ENCODE peak calls at places on chromosome 13, in four cellular contexts. T, I, Z and C are unnamed samples.

GRCh38 chr13:21053231-21053630 is 8.2 kb downstream of the LATS2 start:
- DNase-seq in T (no peak), Z (no peak), I (no peak), C (no peak)

GRCh38 chr13:46119883-46120614 is 15.2 kb upstream of the CPB2 start:
- DNase-seq in I (no peak), Z (no peak), T (peak), C (peak)

GRCh38 chr13:108676620-108677019 is 47.2 kb downstream of the MYO16 start:
- DNase-seq in I (no peak), Z (no peak), T (no peak), C (no peak)

GRCh38 chr13:20721454-20722357 is 18.2 kb downstream of the IL17D start:
- DNase-seq in T (no peak), I (no peak), Z (no peak), C (no peak)

GRCh38 chr13:35672611-35673010 is 196.1 kb upstream of the MAB21L1 start:
- DNase-seq in I (no peak), Z (no peak), T (no peak), C (no peak)

GRCh38 chr13:61039302-61039701 is 376.3 kb downstream of the PCDH20 start:
- DNase-seq in Z (no peak), I (no peak), T (no peak), C (no peak)

GRCh38 chr13:74062933-74063332 is 71.3 kb downstream of the KLF12 start:
- DNase-seq in I (no peak), T (no peak), Z (no peak), C (no peak)

GRCh38 chr13:57314897-57315520 is 148.0 kb downstream of the PRR20E start:
- DNase-seq in Z (no peak), I (no peak), T (no peak), C (no peak)

GRCh38 chr13:106100261-106100919 is 435.1 kb downstream of the EFNB2 start:
- DNase-seq in Z (peak), T (no peak), I (no peak), C (peak)

GRCh38 chr13:20160346-20161274 is at the start of gene GJA3:
- DNase-seq in I (no peak), Z (no peak), T (peak), C (no peak)

GRCh38 chr13:19959831-19960672 is 1.5 kb downstream of the ZMYM2 start:
- DNase-seq in I (peak), Z (peak), T (peak), C (no peak)

GRCh38 chr13:76425930-76426329 is 460.3 kb downstream of the KCTD12 start:
- DNase-seq in T (no peak), Z (no peak), I (no peak), C (no peak)

GRCh38 chr13:37984357-37984756 is 114.8 kb upstream of the TRPC4 start:
- DNase-seq in T (no peak), Z (peak), I (peak), C (peak)

GRCh38 chr13:97440598-97440997 is 6.6 kb downstream of the RAP2A start:
- DNase-seq in Z (no peak), I (no peak), T (no peak), C (no peak)

GRCh38 chr13:95180513-95181245 is 120.6 kb downstream of the ABCC4 start:
- DNase-seq in I (peak), Z (no peak), T (no peak), C (no peak)

GRCh38 chr13:96700657-96701056 is 293.6 kb downstream of the OXGR1 start:
- DNase-seq in I (no peak), Z (no peak), T (no peak), C (no peak)

GRCh38 chr13:108929532-108929931 is 300.1 kb downstream of the MYO16 start:
- DNase-seq in Z (no peak), I (no peak), T (no peak), C (no peak)

GRCh38 chr13:26562538-26562890 is 5.0 kb downstream of the WASF3 start:
- DNase-seq in I (no peak), Z (no peak), T (no peak), C (no peak)

GRCh38 chr13:53357582-53357981 is 329.0 kb downstream of the OLFM4 start:
- DNase-seq in Z (no peak), I (no peak), T (no peak), C (no peak)

GRCh38 chr13:98915563-98916348 is 62.1 kb downstream of the DOCK9 start:
- DNase-seq in Z (no peak), T (no peak), I (no peak), C (no peak)

GRCh38 chr13:32432856-32433255 is 4.9 kb upstream of the N4BP2L1 start:
- DNase-seq in I (peak), T (no peak), Z (no peak), C (no peak)

GRCh38 chr13:113452942-113453901 is at the start of gene ADPRHL1:
- DNase-seq in T (no peak), I (no peak), Z (no peak), C (no peak)

GRCh38 chr13:65940720-65941119 is 1289.4 kb downstream of the PCDH9 start:
- DNase-seq in Z (no peak), I (no peak), T (no peak), C (no peak)
- TF ChIP-seq SUZ12 in Z (no peak), I (no peak), T (no peak), C (no peak)

GRCh38 chr13:28620011-28620830 is 38.7 kb upstream of the POMP start:
- DNase-seq in Z (no peak), T (no peak), I (no peak), C (no peak)
- TF ChIP-seq SUZ12 in Z (no peak), T (no peak), I (no peak), C (no peak)

GRCh38 chr13:79589605-79590511 is 108.9 kb downstream of the NDFIP2 start:
- DNase-seq in T (no peak), Z (no peak), I (no peak), C (no peak)

GRCh38 chr13:79591493-79591892 is 110.5 kb downstream of the NDFIP2 start:
- DNase-seq in T (no peak), Z (no peak), I (no peak), C (no peak)

GRCh38 chr13:79593121-79593520 is 112.2 kb downstream of the NDFIP2 start:
- DNase-seq in I (no peak), Z (no peak), T (no peak), C (no peak)

GRCh38 chr13:79593611-79594275 is 112.8 kb downstream of the NDFIP2 start:
- DNase-seq in Z (no peak), T (no peak), I (no peak), C (no peak)
- TF ChIP-seq SUZ12 in Z (no peak), T (no peak), I (no peak), C (no peak)

DNA sequence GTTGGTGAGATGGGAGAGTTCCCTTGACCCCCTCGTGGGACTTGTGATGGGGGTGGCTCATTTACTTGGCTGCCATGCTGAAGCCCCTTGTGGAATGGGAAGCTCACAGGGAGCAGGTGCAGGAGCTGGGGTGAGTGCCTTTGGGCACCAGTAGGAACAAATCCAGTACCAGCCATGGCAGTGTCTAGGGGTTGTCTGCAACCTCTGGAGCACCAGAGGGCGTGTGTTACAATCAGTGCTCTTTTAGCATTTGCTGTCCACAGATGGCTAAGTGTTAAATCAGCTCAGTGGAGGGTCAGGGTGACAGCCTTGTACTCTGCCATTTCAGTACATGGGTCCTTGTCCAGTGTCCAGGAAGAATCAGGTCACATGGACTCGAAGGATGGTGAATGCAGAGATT is 75.6 kb downstream of the ATP8A2 start:
- DNase-seq in Z (no peak), T (no peak), I (no peak), C (no peak)
- TF ChIP-seq SUZ12 in Z (no peak), T (no peak), I (no peak), C (no peak)

DNA sequence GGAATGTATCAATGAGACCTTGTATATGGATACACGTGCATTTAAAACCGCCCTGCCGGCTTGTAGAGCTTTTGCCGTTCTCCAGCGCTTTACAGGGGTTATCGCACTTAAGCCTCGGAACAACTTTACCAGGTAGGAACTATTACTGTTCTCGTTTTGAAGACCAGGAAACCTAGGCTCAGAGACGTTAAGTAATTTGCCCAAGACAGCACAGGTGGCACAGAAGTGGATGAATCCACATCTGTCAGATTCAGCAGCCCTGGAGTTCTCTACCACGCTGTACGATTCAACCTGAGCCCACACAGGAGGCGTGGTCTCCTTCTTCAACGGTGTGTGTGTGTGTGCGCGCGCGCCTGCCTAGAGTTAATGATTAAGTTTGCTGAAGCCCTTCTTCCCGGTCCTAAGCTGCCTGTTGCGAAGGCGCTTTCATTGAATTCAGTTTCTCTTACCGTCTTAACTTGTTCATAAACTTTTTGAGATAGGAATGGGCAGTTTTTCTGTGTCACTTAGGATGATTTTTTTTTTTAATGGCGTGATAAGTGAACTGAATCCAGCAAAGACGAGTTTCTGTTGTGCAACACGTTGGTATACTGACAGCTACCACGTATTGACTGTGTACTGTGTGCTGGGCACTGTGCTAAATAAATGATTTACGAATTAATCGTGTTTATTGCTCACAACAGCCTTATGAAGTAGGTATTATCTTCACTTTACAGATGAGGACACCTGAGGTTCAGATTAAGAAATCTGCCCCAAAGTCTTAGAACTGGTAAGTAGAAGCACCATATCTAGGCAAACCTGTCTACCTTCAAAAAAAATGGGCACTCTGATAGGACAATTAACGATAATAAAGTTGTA is 67.4 kb downstream of the KCNRG start:
- DNase-seq in I (peak), T (peak), Z (no peak), C (no peak)
- TF ChIP-seq SUZ12 in I (no peak), T (no peak), Z (no peak), C (no peak)

DNA sequence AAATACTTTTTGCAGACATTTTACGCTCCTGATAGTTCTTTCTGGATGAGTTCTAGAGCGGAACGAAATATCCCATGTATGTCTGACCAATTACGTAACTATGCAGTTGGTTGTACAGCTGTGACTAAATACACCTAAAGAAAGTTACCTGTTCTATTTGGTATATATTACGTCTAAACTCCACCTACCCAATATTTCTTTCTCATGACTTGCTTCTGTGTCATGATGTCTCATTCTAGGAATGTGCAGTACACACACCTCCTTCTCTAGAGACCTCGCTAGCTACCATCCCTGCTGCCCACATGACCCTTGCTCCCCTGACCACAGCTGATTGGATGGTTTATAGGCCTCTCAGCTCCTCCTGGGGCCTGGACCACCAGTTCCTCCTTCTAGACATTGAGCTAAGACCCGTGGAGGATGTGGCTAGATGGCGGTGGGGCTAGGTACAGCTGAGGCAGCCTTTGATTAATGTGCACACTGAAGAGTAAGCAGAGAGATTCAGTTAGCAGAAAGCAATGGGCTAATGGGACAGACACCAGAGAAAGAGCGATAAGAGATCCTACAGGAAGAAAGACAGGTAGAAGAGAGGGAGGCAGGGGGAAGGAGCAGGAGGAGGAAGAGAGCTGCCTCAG is 422.1 kb downstream of the COG6 start:
- DNase-seq in T (no peak), Z (no peak), I (no peak), C (no peak)
- TF ChIP-seq SUZ12 in T (no peak), Z (no peak), I (no peak), C (no peak)

DNA sequence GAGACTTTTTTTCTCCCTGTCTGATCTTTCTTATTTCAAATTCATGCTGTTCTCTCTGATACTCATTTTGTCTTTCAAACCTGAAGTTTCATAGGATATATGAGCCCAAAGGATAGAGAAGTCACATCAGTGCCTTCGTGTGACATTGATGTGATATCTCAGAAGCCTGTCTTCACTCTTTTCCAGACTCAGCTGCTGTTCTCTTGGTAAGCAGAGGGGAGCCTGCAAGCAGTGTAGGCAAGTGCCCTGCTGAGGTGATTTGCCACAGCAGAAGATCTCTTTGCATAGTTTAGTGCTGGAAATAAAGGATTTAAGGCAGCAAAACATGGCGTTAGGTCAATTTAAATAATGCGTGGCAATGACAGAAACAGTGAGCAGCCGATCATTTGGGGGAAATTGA is 346.7 kb downstream of the ITGBL1 start:
- DNase-seq in T (no peak), Z (no peak), I (no peak), C (no peak)
- TF ChIP-seq SUZ12 in T (no peak), Z (no peak), I (no peak), C (no peak)

GRCh38 chr13:91133941-91134772 is 213.3 kb upstream of the MIR17HG start:
- DNase-seq in T (peak), I (peak), Z (no peak), C (peak)
- TF ChIP-seq SUZ12 in T (no peak), I (no peak), Z (no peak), C (no peak)